ENCODE peak calls at places on chromosomes 1 and 21, in four cellular contexts. One of them, this sample, is unnamed.

GRCh38 chr1:147089457-147089856 is 82.8 kb downstream of the PRKAB2 start:
- DNase-seq in IMR-90: no peak
- DNase-seq in RWPE2: no peak
- DNase-seq in left ventricle myocardium inferior: no peak
- DNase-seq in this sample: no peak

GRCh38 chr1:207017615-207018559 is 14.7 kb downstream of the C1orf116 start:
- DNase-seq in left ventricle myocardium inferior: peak; percentile 42
- DNase-seq in IMR-90: no peak
- DNase-seq in RWPE2: no peak
- DNase-seq in this sample: no peak

GRCh38 chr1:113615425-113615824 is 143.9 kb downstream of the PHTF1 start:
- DNase-seq in IMR-90: peak; percentile 48
- DNase-seq in left ventricle myocardium inferior: no peak
- DNase-seq in RWPE2: no peak
- DNase-seq in this sample: no peak

GRCh38 chr21:16974060-16974459 is 538.8 kb upstream of the CXADR start:
- DNase-seq in left ventricle myocardium inferior: no peak
- DNase-seq in RWPE2: no peak
- DNase-seq in IMR-90: peak; percentile 72
- DNase-seq in this sample: no peak

GRCh38 chr1:228867093-228867950 is 132.0 kb downstream of the RHOU start:
- DNase-seq in RWPE2: no peak
- DNase-seq in left ventricle myocardium inferior: no peak
- DNase-seq in IMR-90: peak; percentile 25
- DNase-seq in this sample: no peak

GRCh38 chr1:192807968-192808587 is 761 bp upstream of the RGS2 start:
- DNase-seq in left ventricle myocardium inferior: no peak
- DNase-seq in RWPE2: no peak
- DNase-seq in IMR-90: peak; percentile 71
- DNase-seq in this sample: peak; percentile 69

GRCh38 chr1:229664133-229664689 is 38.2 kb downstream of the URB2 start:
- DNase-seq in left ventricle myocardium inferior: no peak
- DNase-seq in RWPE2: peak; percentile 45
- DNase-seq in IMR-90: peak; percentile 63
- DNase-seq in this sample: no peak

GRCh38 chr1:212814989-212815388 is 23.3 kb downstream of the TATDN3 start:
- DNase-seq in left ventricle myocardium inferior: no peak
- DNase-seq in IMR-90: no peak
- DNase-seq in RWPE2: no peak
- DNase-seq in this sample: no peak

GRCh38 chr1:44810101-44810761 is 1.9 kb downstream of the BTBD19 start:
- DNase-seq in IMR-90: no peak
- DNase-seq in left ventricle myocardium inferior: peak; percentile 63
- DNase-seq in RWPE2: no peak
- DNase-seq in this sample: no peak

GRCh38 chr1:240672132-240672811 is 60.3 kb upstream of the GREM2 start:
- DNase-seq in RWPE2: no peak
- DNase-seq in left ventricle myocardium inferior: no peak
- DNase-seq in IMR-90: peak; percentile 51
- DNase-seq in this sample: no peak

GRCh38 chr1:66044912-66045311 is 252.2 kb downstream of the PDE4B start:
- DNase-seq in IMR-90: no peak
- DNase-seq in RWPE2: no peak
- DNase-seq in left ventricle myocardium inferior: no peak
- DNase-seq in this sample: no peak

GRCh38 chr1:10812387-10812915 is 16.0 kb upstream of the CASZ1 start:
- DNase-seq in left ventricle myocardium inferior: no peak
- DNase-seq in IMR-90: no peak
- DNase-seq in RWPE2: no peak
- DNase-seq in this sample: no peak

GRCh38 chr1:8905582-8906191 is 27.2 kb upstream of the ENO1 start:
- DNase-seq in left ventricle myocardium inferior: no peak
- DNase-seq in RWPE2: no peak
- DNase-seq in IMR-90: no peak
- DNase-seq in this sample: no peak

GRCh38 chr1:55472784-55473183 is 257.6 kb upstream of the USP24 start:
- DNase-seq in left ventricle myocardium inferior: no peak
- DNase-seq in IMR-90: peak; percentile 31
- DNase-seq in RWPE2: no peak
- DNase-seq in this sample: no peak

GRCh38 chr1:101371259-101371658 is 134.4 kb downstream of the S1PR1 start:
- DNase-seq in IMR-90: peak; percentile 87
- DNase-seq in RWPE2: no peak
- DNase-seq in left ventricle myocardium inferior: no peak
- DNase-seq in this sample: no peak

GRCh38 chr1:204171751-204172178 is 5.6 kb upstream of the REN start:
- DNase-seq in IMR-90: peak; percentile 86
- DNase-seq in left ventricle myocardium inferior: no peak
- DNase-seq in RWPE2: no peak
- DNase-seq in this sample: no peak

GRCh38 chr1:63922848-63923247 is 149.0 kb downstream of the ROR1 start:
- DNase-seq in RWPE2: no peak
- DNase-seq in left ventricle myocardium inferior: peak; percentile 35
- DNase-seq in IMR-90: no peak
- DNase-seq in this sample: no peak
- H3K4me1 ChIP-seq in RWPE2: peaks cover 15% of the 10 kb centered on the region
- H3K4me1 ChIP-seq in left ventricle myocardium inferior: peaks cover 54% of the 10 kb centered on the region
- H3K4me1 ChIP-seq in IMR-90: peaks cover 9% of the 10 kb centered on the region
- H3K4me1 ChIP-seq in this sample: no peaks in the 10 kb centered on the region

GRCh38 chr1:20216574-20216973 is 30.3 kb upstream of the PLA2G2C start:
- DNase-seq in RWPE2: no peak
- DNase-seq in left ventricle myocardium inferior: no peak
- DNase-seq in IMR-90: peak; percentile 10
- DNase-seq in this sample: no peak
- TF ChIP-seq CTCF in RWPE2: peak; percentile 30
- TF ChIP-seq CTCF in left ventricle myocardium inferior: peak; percentile 31
- TF ChIP-seq CTCF in IMR-90: peak; percentile 34
- TF ChIP-seq CTCF in this sample: no peak

DNA sequence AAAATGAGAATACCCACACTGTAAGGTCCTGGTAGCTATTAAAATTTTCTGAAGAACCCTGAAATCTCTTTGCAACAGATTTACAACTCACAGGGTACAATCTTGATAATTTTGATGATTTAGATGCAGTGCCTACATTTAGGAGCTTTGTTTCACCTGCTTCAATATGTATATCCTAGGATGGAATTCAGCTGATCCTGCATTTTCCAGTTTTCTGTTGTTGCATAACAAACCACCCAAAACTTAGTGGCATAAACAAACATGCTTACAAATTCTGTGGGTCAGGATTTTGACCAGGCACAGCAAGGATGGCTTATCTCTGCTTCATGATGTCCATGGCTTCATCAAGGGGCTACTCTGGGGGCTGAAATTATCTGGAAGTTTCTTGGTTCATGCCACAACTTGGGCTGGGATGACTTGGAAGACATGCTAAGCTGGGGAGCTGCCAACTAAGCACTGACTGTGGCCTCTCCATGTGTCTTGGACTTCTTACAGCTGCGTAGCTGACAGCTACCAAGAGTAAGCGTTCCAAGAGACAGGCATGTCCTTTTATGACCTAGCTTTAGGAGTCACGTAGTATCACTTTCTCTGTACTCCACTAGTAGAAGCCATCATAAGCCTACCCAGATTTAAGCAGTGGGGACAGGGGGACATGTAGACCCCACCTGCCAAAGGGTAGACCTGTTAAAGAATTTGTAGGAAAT is 108.5 kb downstream of the CACHD1 start:
- DNase-seq in left ventricle myocardium inferior: no peak
- DNase-seq in RWPE2: no peak
- DNase-seq in IMR-90: no peak
- DNase-seq in this sample: no peak
- H3K4me1 ChIP-seq in left ventricle myocardium inferior: peaks cover 11% of the 10 kb centered on the region
- H3K4me1 ChIP-seq in RWPE2: no peaks in the 10 kb centered on the region
- H3K4me1 ChIP-seq in IMR-90: no peaks in the 10 kb centered on the region
- H3K4me1 ChIP-seq in this sample: no peaks in the 10 kb centered on the region

DNA sequence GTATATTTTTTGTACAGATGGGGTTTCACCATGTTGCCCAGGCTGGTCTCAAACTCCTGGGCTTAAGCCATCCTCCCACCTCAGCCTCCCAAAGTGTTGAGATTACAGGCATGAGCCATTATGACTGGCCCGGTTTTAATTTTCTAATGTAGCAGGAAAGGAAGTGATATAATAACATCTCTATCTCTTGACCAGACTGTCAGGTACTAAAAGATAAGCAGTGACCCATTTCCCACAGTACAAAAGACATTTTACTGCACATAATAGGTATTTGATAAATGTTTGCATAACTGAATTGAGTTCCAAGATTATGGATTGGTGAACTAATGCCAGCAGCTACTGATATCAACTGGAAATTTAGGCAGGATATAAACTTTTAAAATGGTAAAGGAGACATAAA is 4.0 kb downstream of the NVL start:
- DNase-seq in IMR-90: no peak
- DNase-seq in left ventricle myocardium inferior: no peak
- DNase-seq in RWPE2: no peak
- DNase-seq in this sample: no peak
- TF ChIP-seq CTCF in IMR-90: no peak
- TF ChIP-seq CTCF in left ventricle myocardium inferior: no peak
- TF ChIP-seq CTCF in RWPE2: no peak
- TF ChIP-seq CTCF in this sample: no peak

GRCh38 chr1:166951050-166951449 is 24.3 kb downstream of the ILDR2 start:
- DNase-seq in left ventricle myocardium inferior: no peak
- DNase-seq in IMR-90: no peak
- DNase-seq in RWPE2: no peak
- DNase-seq in this sample: no peak
- H3K4me1 ChIP-seq in left ventricle myocardium inferior: peaks cover 22% of the 10 kb centered on the region
- H3K4me1 ChIP-seq in IMR-90: no peaks in the 10 kb centered on the region
- H3K4me1 ChIP-seq in RWPE2: no peaks in the 10 kb centered on the region
- H3K4me1 ChIP-seq in this sample: peaks cover 17% of the 10 kb centered on the region